ENCODE peak calls at places on chromosomes 1 and 21, in five cellular contexts. One of them, this sample, is unnamed.

GRCh38 chr1:209326876-209327275 is 256.6 kb upstream of the CAMK1G start:
- DNase-seq in astrocyte: no peak
- DNase-seq in left ventricle myocardium inferior: no peak
- DNase-seq in IMR-90: no peak
- DNase-seq in CD8-positive, alpha-beta T cell: no peak
- DNase-seq in this sample: no peak

GRCh38 chr1:172746091-172746949 is 87.4 kb downstream of the FASLG start:
- DNase-seq in astrocyte: peak
- DNase-seq in left ventricle myocardium inferior: no peak
- DNase-seq in IMR-90: peak
- DNase-seq in CD8-positive, alpha-beta T cell: peak
- DNase-seq in this sample: peak

GRCh38 chr1:112706505-112707216 is at the start of gene RHOC:
- DNase-seq in astrocyte: peak
- DNase-seq in left ventricle myocardium inferior: peak
- DNase-seq in IMR-90: peak
- DNase-seq in CD8-positive, alpha-beta T cell: no peak
- DNase-seq in this sample: peak

GRCh38 chr1:30273021-30273325 is 450.4 kb downstream of the MATN1 start:
- DNase-seq in astrocyte: no peak
- DNase-seq in left ventricle myocardium inferior: no peak
- DNase-seq in IMR-90: no peak
- DNase-seq in CD8-positive, alpha-beta T cell: no peak
- DNase-seq in this sample: no peak

GRCh38 chr1:233719626-233720334 is 105.9 kb downstream of the KCNK1 start:
- DNase-seq in astrocyte: no peak
- DNase-seq in left ventricle myocardium inferior: peak
- DNase-seq in IMR-90: no peak
- DNase-seq in CD8-positive, alpha-beta T cell: no peak
- DNase-seq in this sample: no peak

GRCh38 chr1:184879876-184880275 is 94.4 kb downstream of the NIBAN1 start:
- DNase-seq in astrocyte: no peak
- DNase-seq in left ventricle myocardium inferior: no peak
- DNase-seq in IMR-90: no peak
- DNase-seq in CD8-positive, alpha-beta T cell: no peak
- DNase-seq in this sample: no peak

GRCh38 chr1:46246548-46247432 is 773 bp upstream of the RAD54L start:
- DNase-seq in astrocyte: peak
- DNase-seq in left ventricle myocardium inferior: peak
- DNase-seq in IMR-90: peak
- DNase-seq in CD8-positive, alpha-beta T cell: no peak
- DNase-seq in this sample: peak

GRCh38 chr1:179809506-179810366 is 66.6 kb downstream of the FAM163A start:
- DNase-seq in astrocyte: peak
- DNase-seq in left ventricle myocardium inferior: peak
- DNase-seq in IMR-90: peak
- DNase-seq in CD8-positive, alpha-beta T cell: peak
- DNase-seq in this sample: peak

GRCh38 chr1:23470282-23471070 is 13.5 kb downstream of the ASAP3 start:
- DNase-seq in astrocyte: peak
- DNase-seq in left ventricle myocardium inferior: peak
- DNase-seq in IMR-90: peak
- DNase-seq in CD8-positive, alpha-beta T cell: no peak
- DNase-seq in this sample: peak

GRCh38 chr21:43731891-43732711 is 13.2 kb downstream of the PDXK start:
- DNase-seq in astrocyte: peak
- DNase-seq in left ventricle myocardium inferior: no peak
- DNase-seq in IMR-90: no peak
- DNase-seq in CD8-positive, alpha-beta T cell: no peak
- DNase-seq in this sample: peak

GRCh38 chr1:1259948-1260614 is 13.6 kb upstream of the C1QTNF12 start:
- DNase-seq in astrocyte: no peak
- DNase-seq in left ventricle myocardium inferior: peak
- DNase-seq in IMR-90: no peak
- DNase-seq in CD8-positive, alpha-beta T cell: no peak
- DNase-seq in this sample: no peak

GRCh38 chr1:238119060-238119459 is 228.3 kb upstream of the ZP4 start:
- DNase-seq in astrocyte: no peak
- DNase-seq in left ventricle myocardium inferior: no peak
- DNase-seq in IMR-90: no peak
- DNase-seq in CD8-positive, alpha-beta T cell: no peak
- DNase-seq in this sample: no peak

GRCh38 chr1:243482237-243483022 is 226.6 kb downstream of the SDCCAG8 start:
- DNase-seq in astrocyte: peak
- DNase-seq in left ventricle myocardium inferior: no peak
- DNase-seq in IMR-90: peak
- DNase-seq in CD8-positive, alpha-beta T cell: no peak
- DNase-seq in this sample: peak

GRCh38 chr21:41124626-41125240 is 43.2 kb upstream of the BACE2 start:
- DNase-seq in astrocyte: no peak
- DNase-seq in left ventricle myocardium inferior: no peak
- DNase-seq in IMR-90: no peak
- DNase-seq in CD8-positive, alpha-beta T cell: no peak
- DNase-seq in this sample: no peak

GRCh38 chr1:186722711-186723309 is 42.6 kb upstream of the PTGS2 start:
- DNase-seq in astrocyte: no peak
- DNase-seq in left ventricle myocardium inferior: no peak
- DNase-seq in IMR-90: peak
- DNase-seq in CD8-positive, alpha-beta T cell: no peak
- DNase-seq in this sample: peak

GRCh38 chr1:113593550-113594288 is 165.6 kb downstream of the PHTF1 start:
- DNase-seq in astrocyte: peak
- DNase-seq in left ventricle myocardium inferior: no peak
- DNase-seq in IMR-90: peak
- DNase-seq in CD8-positive, alpha-beta T cell: no peak
- DNase-seq in this sample: peak

GRCh38 chr1:14924455-14925325 is 228.9 kb upstream of the TMEM51 start:
- DNase-seq in astrocyte: peak
- DNase-seq in left ventricle myocardium inferior: peak
- DNase-seq in IMR-90: peak
- DNase-seq in CD8-positive, alpha-beta T cell: no peak
- DNase-seq in this sample: peak

GRCh38 chr1:14923400-14924011 is 230.0 kb upstream of the TMEM51 start:
- DNase-seq in astrocyte: no peak
- DNase-seq in left ventricle myocardium inferior: no peak
- DNase-seq in IMR-90: no peak
- DNase-seq in CD8-positive, alpha-beta T cell: no peak
- DNase-seq in this sample: no peak

GRCh38 chr1:14922942-14923341 is 230.6 kb upstream of the TMEM51 start:
- DNase-seq in astrocyte: no peak
- DNase-seq in left ventricle myocardium inferior: no peak
- DNase-seq in IMR-90: no peak
- DNase-seq in CD8-positive, alpha-beta T cell: no peak
- DNase-seq in this sample: no peak

GRCh38 chr1:14925336-14926136 is 228.0 kb upstream of the TMEM51 start:
- DNase-seq in astrocyte: no peak
- DNase-seq in left ventricle myocardium inferior: no peak
- DNase-seq in IMR-90: no peak
- DNase-seq in CD8-positive, alpha-beta T cell: no peak
- DNase-seq in this sample: peak

GRCh38 chr1:14924012-14924452 is 229.5 kb upstream of the TMEM51 start:
- DNase-seq in astrocyte: peak
- DNase-seq in left ventricle myocardium inferior: peak
- DNase-seq in IMR-90: peak
- DNase-seq in CD8-positive, alpha-beta T cell: no peak
- DNase-seq in this sample: peak
- H3K4me3 ChIP-seq in astrocyte: peak
- H3K4me3 ChIP-seq in left ventricle myocardium inferior: peak
- H3K4me3 ChIP-seq in IMR-90: peak
- H3K4me3 ChIP-seq in CD8-positive, alpha-beta T cell: no peak
- H3K4me3 ChIP-seq in this sample: peak

GRCh38 chr1:68230901-68231626 is 1.3 kb downstream of the WLS start:
- DNase-seq in astrocyte: no peak
- DNase-seq in left ventricle myocardium inferior: peak
- DNase-seq in IMR-90: no peak
- DNase-seq in CD8-positive, alpha-beta T cell: no peak
- DNase-seq in this sample: no peak

GRCh38 chr1:68227598-68227997 is 4.7 kb downstream of the WLS start:
- DNase-seq in astrocyte: no peak
- DNase-seq in left ventricle myocardium inferior: no peak
- DNase-seq in IMR-90: no peak
- DNase-seq in CD8-positive, alpha-beta T cell: no peak
- DNase-seq in this sample: no peak

GRCh38 chr1:68229927-68230812 is 2.2 kb downstream of the WLS start:
- DNase-seq in astrocyte: peak
- DNase-seq in left ventricle myocardium inferior: no peak
- DNase-seq in IMR-90: peak
- DNase-seq in CD8-positive, alpha-beta T cell: no peak
- DNase-seq in this sample: peak

GRCh38 chr1:68231627-68232303 is 558 bp downstream of the WLS start:
- DNase-seq in astrocyte: peak
- DNase-seq in left ventricle myocardium inferior: peak
- DNase-seq in IMR-90: peak
- DNase-seq in CD8-positive, alpha-beta T cell: no peak
- DNase-seq in this sample: peak

GRCh38 chr1:68228833-68229232 is 3.5 kb downstream of the WLS start:
- DNase-seq in astrocyte: no peak
- DNase-seq in left ventricle myocardium inferior: no peak
- DNase-seq in IMR-90: peak
- DNase-seq in CD8-positive, alpha-beta T cell: no peak
- DNase-seq in this sample: peak
- H3K4me3 ChIP-seq in astrocyte: no peak
- H3K4me3 ChIP-seq in left ventricle myocardium inferior: peak
- H3K4me3 ChIP-seq in IMR-90: peak
- H3K4me3 ChIP-seq in CD8-positive, alpha-beta T cell: no peak
- H3K4me3 ChIP-seq in this sample: peak

DNA sequence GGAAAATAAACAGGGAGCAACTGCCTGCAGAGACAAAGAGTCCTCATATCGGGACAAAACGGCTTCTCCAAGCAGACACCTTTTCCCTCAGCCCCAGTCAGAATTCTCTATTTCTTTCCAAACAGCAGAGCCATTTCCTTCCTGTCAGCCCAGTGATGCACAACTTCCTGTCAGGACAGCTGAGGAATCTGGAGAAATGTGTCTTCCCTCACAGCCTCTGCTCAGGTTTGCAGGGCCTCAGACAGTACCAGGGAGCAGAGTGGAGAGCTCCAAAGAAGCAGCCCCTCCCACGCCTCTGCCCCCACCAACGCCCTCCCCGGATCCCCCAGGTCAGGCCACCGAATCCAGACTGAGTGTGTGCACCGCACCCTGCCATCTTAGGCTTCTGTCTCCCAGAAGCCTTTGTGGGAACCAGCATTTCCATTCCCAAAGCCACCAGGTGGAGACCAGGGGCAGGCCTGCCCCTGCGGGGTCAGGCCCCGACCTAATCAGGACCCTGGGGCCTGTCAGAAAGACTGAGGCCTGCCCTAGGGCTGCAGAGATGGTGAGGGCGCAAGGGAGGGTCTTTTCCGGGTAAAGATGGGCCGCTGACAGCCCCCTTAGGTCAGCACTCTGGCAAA is 29.4 kb downstream of the KCNN3 start:
- DNase-seq in astrocyte: peak
- DNase-seq in left ventricle myocardium inferior: no peak
- DNase-seq in IMR-90: peak
- DNase-seq in CD8-positive, alpha-beta T cell: no peak
- DNase-seq in this sample: peak
- H3K4me3 ChIP-seq in astrocyte: no peak
- H3K4me3 ChIP-seq in left ventricle myocardium inferior: no peak
- H3K4me3 ChIP-seq in IMR-90: no peak
- H3K4me3 ChIP-seq in CD8-positive, alpha-beta T cell: no peak
- H3K4me3 ChIP-seq in this sample: no peak

GRCh38 chr1:7954683-7955082 is 6.8 kb upstream of the PARK7 start:
- DNase-seq in astrocyte: no peak
- DNase-seq in left ventricle myocardium inferior: no peak
- DNase-seq in IMR-90: no peak
- DNase-seq in CD8-positive, alpha-beta T cell: no peak
- DNase-seq in this sample: no peak
- H3K4me3 ChIP-seq in astrocyte: peak
- H3K4me3 ChIP-seq in left ventricle myocardium inferior: peak
- H3K4me3 ChIP-seq in IMR-90: no peak
- H3K4me3 ChIP-seq in CD8-positive, alpha-beta T cell: peak
- H3K4me3 ChIP-seq in this sample: peak

DNA sequence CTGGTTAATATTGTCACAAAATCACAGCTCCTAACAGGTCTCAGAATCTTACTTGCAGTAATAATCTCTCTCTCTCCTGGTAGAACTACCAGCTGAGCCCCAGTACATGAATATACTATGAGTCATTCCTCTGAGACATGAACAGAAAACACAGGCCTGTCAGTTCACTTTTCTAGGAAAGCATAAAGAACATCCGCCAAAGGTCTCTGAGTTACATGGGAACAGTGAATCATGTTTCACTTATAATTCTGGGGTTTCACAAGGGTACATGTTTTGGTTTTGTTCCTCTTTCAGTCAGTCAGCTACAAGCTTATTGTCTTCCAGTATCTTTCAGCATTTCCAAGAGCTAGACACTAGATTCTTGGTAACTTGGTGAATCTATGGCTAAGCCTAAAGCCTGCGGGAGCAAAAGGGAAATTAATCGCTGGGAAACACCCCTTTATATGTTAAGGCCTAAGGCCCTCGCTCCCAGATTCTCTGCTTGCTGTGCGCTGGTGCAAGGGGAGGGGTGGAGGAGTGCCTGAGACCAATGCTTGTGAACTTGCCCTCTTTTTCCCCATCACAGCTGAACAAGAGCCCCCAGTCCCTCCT is 31.7 kb downstream of the IFNGR2 start:
- DNase-seq in astrocyte: peak
- DNase-seq in left ventricle myocardium inferior: no peak
- DNase-seq in IMR-90: peak
- DNase-seq in CD8-positive, alpha-beta T cell: no peak
- DNase-seq in this sample: peak
- H3K4me3 ChIP-seq in astrocyte: no peak
- H3K4me3 ChIP-seq in left ventricle myocardium inferior: no peak
- H3K4me3 ChIP-seq in IMR-90: no peak
- H3K4me3 ChIP-seq in CD8-positive, alpha-beta T cell: no peak
- H3K4me3 ChIP-seq in this sample: no peak

DNA sequence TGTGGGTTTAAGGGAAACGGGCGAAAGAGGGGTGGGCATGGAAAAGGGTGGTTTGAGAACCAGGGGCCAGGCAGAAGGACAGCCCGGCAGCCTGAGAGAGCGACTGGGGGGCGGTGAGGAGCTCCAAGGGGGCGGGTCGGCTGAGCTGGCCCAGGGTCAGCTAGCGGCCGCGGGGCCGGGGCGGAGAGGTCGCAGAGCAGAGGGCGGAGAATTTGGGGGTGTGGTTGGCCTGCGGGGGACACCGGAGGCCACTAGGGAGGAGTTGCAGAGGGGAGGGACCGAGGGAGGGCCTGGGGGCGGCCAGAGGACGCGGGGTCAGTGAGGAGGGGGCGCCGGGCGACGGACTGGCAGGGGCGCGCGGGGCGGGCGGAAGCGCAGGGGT is 54.7 kb downstream of the NDUFS5 start:
- DNase-seq in astrocyte: no peak
- DNase-seq in left ventricle myocardium inferior: no peak
- DNase-seq in IMR-90: no peak
- DNase-seq in CD8-positive, alpha-beta T cell: no peak
- DNase-seq in this sample: no peak
- H3K4me3 ChIP-seq in astrocyte: no peak
- H3K4me3 ChIP-seq in left ventricle myocardium inferior: peak
- H3K4me3 ChIP-seq in IMR-90: peak
- H3K4me3 ChIP-seq in CD8-positive, alpha-beta T cell: no peak
- H3K4me3 ChIP-seq in this sample: peak

GRCh38 chr21:35147439-35147838 is 98.3 kb upstream of the RUNX1 start:
- DNase-seq in astrocyte: peak
- DNase-seq in left ventricle myocardium inferior: no peak
- DNase-seq in IMR-90: no peak
- DNase-seq in CD8-positive, alpha-beta T cell: no peak
- DNase-seq in this sample: no peak
- H3K4me3 ChIP-seq in astrocyte: no peak
- H3K4me3 ChIP-seq in left ventricle myocardium inferior: no peak
- H3K4me3 ChIP-seq in IMR-90: no peak
- H3K4me3 ChIP-seq in CD8-positive, alpha-beta T cell: no peak
- H3K4me3 ChIP-seq in this sample: no peak